ENCODE peak calls at places on chromosomes 6 and 20, in nine cellular contexts. X is upper lobe of right lung; R is left lobe of liver; F is left ventricle myocardium superior; H is RWPE2; U is activated naive CD8-positive, alpha-beta T cell treated with anti-CD3 and anti-CD28 coated beads, Interleukin-2, amount 10 ng/mL, durations not matched to agents 7 days and 5 days; D is activated CD8-positive, alpha-beta memory T cell treated with anti-CD3 and anti-CD28 coated beads, Interleukin-2, amount 10 ng/mL, durations not matched to agents 7 days and 5 days; P is stimulated activated naive B cell treated with anti-CD40 and anti-IgM and Interleukin-4, amounts not matched to agents 10 μg/mL and 1 μg/mL and 100 μg/mL, for 72 hours; O is heart right ventricle. Q is an unnamed sample.

GRCh38 chr6:149852881-149853280 is 11.3 kb downstream of the LRP11 start:
- ATAC-seq in X (no peak), R (no peak), F (no peak), H (no peak), U (peak), D (peak), P (no peak), O (no peak), Q (peak)

GRCh38 chr20:19791887-19792286 is 33.8 kb downstream of the RIN2 start:
- ATAC-seq in X (no peak), R (no peak), F (no peak), H (no peak), U (no peak), D (no peak), P (no peak), O (peak), Q (no peak)

GRCh38 chr6:88492824-88493223 is 326.7 kb upstream of the CNR1 start:
- ATAC-seq in X (peak), R (peak), F (no peak), H (no peak), U (no peak), D (no peak), P (no peak), O (no peak), Q (no peak)

GRCh38 chr6:150176659-150177058 is 33.8 kb downstream of the PPP1R14C start:
- ATAC-seq in X (no peak), R (no peak), F (peak), H (no peak), U (no peak), D (no peak), P (no peak), O (peak), Q (no peak)

GRCh38 chr6:56246941-56247653 is at the start of gene COL21A1:
- ATAC-seq in X (peak), R (peak), F (peak), H (peak), U (no peak), D (no peak), P (no peak), O (peak), Q (no peak)

GRCh38 chr6:134249759-134250602 is 67.9 kb downstream of the SGK1 start:
- ATAC-seq in X (no peak), R (peak), F (no peak), H (no peak), U (no peak), D (no peak), P (no peak), O (no peak), Q (no peak)

GRCh38 chr6:106510090-106510970 is 119.0 kb downstream of the RTN4IP1 start:
- ATAC-seq in X (peak), R (peak), F (peak), H (peak), U (peak), D (peak), P (peak), O (peak), Q (peak)

GRCh38 chr6:10441004-10441654 is 26.3 kb upstream of the TFAP2A start:
- ATAC-seq in X (peak), R (peak), F (no peak), H (peak), U (no peak), D (no peak), P (no peak), O (no peak), Q (no peak)

GRCh38 chr20:39699331-39699730 is 737.2 kb downstream of the DHX35 start:
- ATAC-seq in X (no peak), R (no peak), F (peak), H (no peak), U (no peak), D (no peak), P (no peak), O (peak), Q (no peak)

GRCh38 chr20:44137210-44137781 is 49.7 kb downstream of the JPH2 start:
- ATAC-seq in X (peak), R (no peak), F (peak), H (peak), U (no peak), D (no peak), P (no peak), O (peak), Q (no peak)